ENCODE peak calls at places on chromosomes 4 and X, in four cellular contexts. O, V, L and Q are unnamed samples.

GRCh38 chrX:43970528-43970927 is 2.7 kb downstream of the NDP start:
- DNase-seq in O (peak), V (no peak), L (no peak), Q (peak)

GRCh38 chr4:20356565-20356964 is 104.9 kb downstream of the SLIT2 start:
- DNase-seq in O (peak), V (peak), L (no peak), Q (no peak)

GRCh38 chrX:140510895-140511295 is 6.0 kb upstream of the SOX3 start:
- DNase-seq in O (no peak), V (no peak), L (no peak), Q (no peak)

GRCh38 chrX:45830343-45830742 is 629.7 kb upstream of the DIPK2B start:
- DNase-seq in O (no peak), V (no peak), L (no peak), Q (no peak)

GRCh38 chr4:147003956-147004580 is 58.4 kb upstream of the TTC29 start:
- DNase-seq in O (no peak), V (no peak), L (no peak), Q (no peak)

GRCh38 chrX:46573331-46573895 is at the start of gene CHST7:
- DNase-seq in O (peak), V (no peak), L (peak), Q (peak)

GRCh38 chrX:39869846-39870601 is 227.7 kb downstream of the BCOR start:
- DNase-seq in O (peak), V (no peak), L (no peak), Q (peak)

GRCh38 chr4:113406723-113407016 is 354.9 kb downstream of the CAMK2D start:
- DNase-seq in O (no peak), V (no peak), L (no peak), Q (peak)

GRCh38 chrX:12115377-12115776 is 22.9 kb upstream of the FRMPD4 start:
- DNase-seq in O (no peak), V (no peak), L (no peak), Q (no peak)

GRCh38 chrX:39453847-39454645 is 643.7 kb downstream of the BCOR start:
- DNase-seq in O (no peak), V (no peak), L (peak), Q (no peak)

GRCh38 chr4:159864337-159864736 is 761.5 kb downstream of the RAPGEF2 start:
- DNase-seq in O (no peak), V (no peak), L (no peak), Q (no peak)

GRCh38 chr4:186979966-186980745 is 256.5 kb upstream of the FAT1 start:
- DNase-seq in O (peak), V (peak), L (no peak), Q (no peak)

GRCh38 chr4:101711590-101712255 is 78.8 kb upstream of the BANK1 start:
- DNase-seq in O (no peak), V (no peak), L (no peak), Q (no peak)

GRCh38 chrX:73850124-73851013 is 287.4 kb downstream of the CHIC1 start:
- DNase-seq in O (peak), V (peak), L (no peak), Q (peak)

GRCh38 chrX:65821721-65822496 is 154.5 kb downstream of the MSN start:
- DNase-seq in O (no peak), V (no peak), L (peak), Q (no peak)

GRCh38 chr4:121728798-121729226 is 32.0 kb upstream of the ANXA5 start:
- DNase-seq in O (peak), V (peak), L (no peak), Q (peak)

GRCh38 chrX:65750674-65751469 is 83.4 kb downstream of the MSN start:
- DNase-seq in O (no peak), V (no peak), L (no peak), Q (no peak)

GRCh38 chr4:125266901-125267601 is 47.7 kb upstream of the FAT4 start:
- DNase-seq in O (peak), V (no peak), L (no peak), Q (peak)

GRCh38 chr4:81635747-81636146 is 164.0 kb upstream of the RASGEF1B start:
- DNase-seq in O (no peak), V (no peak), L (peak), Q (no peak)

GRCh38 chrX:105317117-105317516 is 96.6 kb upstream of the TEX13A start:
- DNase-seq in O (no peak), V (no peak), L (no peak), Q (no peak)

GRCh38 chr4:56183344-56183959 is 203.8 kb downstream of the AASDH start:
- DNase-seq in O (no peak), V (no peak), L (no peak), Q (no peak)

GRCh38 chr4:146649232-146649631 is 10.5 kb downstream of the POU4F2 start:
- DNase-seq in O (no peak), V (no peak), L (no peak), Q (no peak)

GRCh38 chr4:154928640-154929257 is 147.7 kb downstream of the RBM46 start:
- DNase-seq in O (peak), V (peak), L (no peak), Q (peak)

GRCh38 chr4:86497980-86498379 is 96.1 kb upstream of the PTPN13 start:
- DNase-seq in O (no peak), V (no peak), L (no peak), Q (no peak)

GRCh38 chr4:39994356-39994755 is 16.6 kb upstream of the PDS5A start:
- DNase-seq in O (no peak), V (no peak), L (no peak), Q (no peak)

DNA sequence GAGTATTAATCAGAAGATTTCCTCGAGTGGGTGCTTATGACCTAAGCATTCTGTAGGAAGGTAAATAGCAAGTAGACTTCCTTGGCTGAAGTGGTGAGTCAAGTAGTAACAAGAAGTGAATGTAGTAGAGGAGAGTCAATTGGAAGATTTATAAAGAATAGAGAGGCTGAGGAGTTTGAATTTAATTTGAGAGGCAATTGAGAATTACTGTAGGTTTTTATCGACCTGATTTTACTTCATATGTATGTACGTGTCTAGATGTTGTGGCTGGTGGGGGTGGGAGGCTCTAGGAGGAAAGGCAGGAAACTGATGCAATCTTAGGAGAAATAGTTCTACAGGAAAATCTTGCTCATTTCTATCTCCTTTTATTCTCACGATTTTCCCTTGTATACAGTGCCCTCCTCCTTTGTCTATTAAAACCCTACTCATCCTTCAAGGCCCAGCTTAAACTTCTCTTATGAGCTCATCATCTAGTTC is 8.7 kb downstream of the OGT start:
- DNase-seq in O (peak), V (no peak), L (no peak), Q (peak)
- H3K4me3 ChIP-seq in O (no peak), V (no peak), L (no peak), Q (no peak)

GRCh38 chr4:22532896-22533295 is 17.0 kb upstream of the ADGRA3 start:
- DNase-seq in O (no peak), V (no peak), L (no peak), Q (peak)

GRCh38 chr4:22531638-22532037 is 15.8 kb upstream of the ADGRA3 start:
- DNase-seq in O (no peak), V (no peak), L (no peak), Q (no peak)

GRCh38 chr4:22534374-22534773 is 18.5 kb upstream of the ADGRA3 start:
- DNase-seq in O (no peak), V (no peak), L (no peak), Q (no peak)

GRCh38 chr4:22532117-22532516 is 16.3 kb upstream of the ADGRA3 start:
- DNase-seq in O (no peak), V (no peak), L (no peak), Q (no peak)

DNA sequence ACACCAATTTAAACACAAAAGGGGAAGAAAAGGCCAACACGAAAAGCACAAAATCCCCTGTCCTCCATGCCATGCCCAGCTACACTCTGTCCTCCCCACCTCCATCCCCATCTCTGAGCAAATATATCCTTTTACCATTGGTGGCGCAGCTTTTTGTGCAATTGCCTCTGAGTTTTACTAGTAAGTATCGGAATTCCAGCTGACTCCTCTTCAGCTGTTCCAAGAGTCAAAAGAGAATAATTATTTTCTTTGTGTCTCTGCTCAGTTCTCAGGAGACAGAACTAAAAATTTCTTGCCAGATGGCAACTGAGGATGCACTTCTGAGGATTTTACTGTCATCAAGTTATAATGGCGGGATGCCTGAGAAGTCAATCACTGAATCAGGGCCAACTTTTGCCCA is 15.4 kb upstream of the ADGRA3 start:
- DNase-seq in O (no peak), V (no peak), L (no peak), Q (no peak)
- TF ChIP-seq CTCF in O (no peak), V (no peak), L (no peak), Q (no peak)

GRCh38 chr4:165489786-165490185 is 111.0 kb downstream of the CPE start:
- DNase-seq in O (peak), V (no peak), L (no peak), Q (peak)

DNA sequence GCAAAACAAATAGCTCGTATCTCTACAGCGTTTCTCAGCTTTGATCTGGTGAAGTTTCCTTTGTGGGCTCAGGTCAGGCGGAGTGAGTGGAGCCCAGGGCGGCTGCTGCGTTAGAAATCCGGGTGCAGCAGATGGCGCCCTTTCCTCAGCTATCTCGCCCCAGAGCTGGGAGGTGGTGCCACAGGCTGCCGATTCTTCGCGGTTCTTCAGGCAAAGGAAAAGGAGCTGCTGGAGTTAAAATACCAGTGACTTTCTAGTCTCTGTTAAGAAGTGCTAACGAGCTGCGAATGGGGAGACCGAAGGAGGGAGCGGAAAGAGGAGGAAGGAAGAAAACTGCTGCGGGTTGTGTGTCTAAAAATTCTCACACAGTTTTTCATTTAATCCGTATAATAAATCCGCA is 114.6 kb downstream of the CPE start:
- DNase-seq in O (peak), V (peak), L (peak), Q (peak)
- H3K4me3 ChIP-seq in O (no peak), V (no peak), L (peak), Q (peak)

GRCh38 chrX:153554519-153555167 is 37.2 kb downstream of the ATP2B3 start:
- DNase-seq in O (no peak), V (peak), L (peak), Q (peak)

GRCh38 chrX:153549231-153549630 is 31.8 kb downstream of the ATP2B3 start:
- DNase-seq in O (no peak), V (no peak), L (no peak), Q (no peak)

GRCh38 chrX:153551135-153551534 is 33.7 kb downstream of the ATP2B3 start:
- DNase-seq in O (no peak), V (no peak), L (no peak), Q (peak)

GRCh38 chrX:153546386-153546785 is 28.9 kb downstream of the ATP2B3 start:
- DNase-seq in O (no peak), V (no peak), L (no peak), Q (no peak)

GRCh38 chrX:153549807-153550206 is 32.4 kb downstream of the ATP2B3 start:
- DNase-seq in O (no peak), V (no peak), L (no peak), Q (no peak)
- TF ChIP-seq CTCF in O (no peak), V (no peak), L (no peak), Q (no peak)